ENCODE peak calls at places on chromosomes 5 and 9, in eight cellular contexts. One of them, this sample, is unnamed.

GRCh38 chr5:174825587-174825986 is 101.2 kb downstream of the MSX2 start:
- DNase-seq in fibroblast of lung: peak; percentile 66
- DNase-seq in OCI-M1: no peak
- DNase-seq in stimulated activated CD8-positive, alpha-beta memory T cell treated with anti-CD3 and anti-CD28 coated beads, Interleukin-4, amount 100 ng/mL, for 1 hour: no peak
- DNase-seq in putamen: no peak
- DNase-seq in colonic mucosa: no peak
- DNase-seq in activated T-cell treated with anti-CD3 and anti-CD28 coated beads for 48 hours: no peak
- DNase-seq in GM23338: no peak
- DNase-seq in this sample: no peak

GRCh38 chr5:16773990-16774389 is 157.2 kb upstream of the RETREG1 start:
- DNase-seq in fibroblast of lung: peak; percentile 21
- DNase-seq in OCI-M1: no peak
- DNase-seq in stimulated activated CD8-positive, alpha-beta memory T cell treated with anti-CD3 and anti-CD28 coated beads, Interleukin-4, amount 100 ng/mL, for 1 hour: no peak
- DNase-seq in putamen: no peak
- DNase-seq in colonic mucosa: no peak
- DNase-seq in activated T-cell treated with anti-CD3 and anti-CD28 coated beads for 48 hours: no peak
- DNase-seq in GM23338: no peak
- DNase-seq in this sample: no peak

GRCh38 chr5:167763772-167764171 is 527.7 kb upstream of the WWC1 start:
- DNase-seq in fibroblast of lung: no peak
- DNase-seq in OCI-M1: no peak
- DNase-seq in stimulated activated CD8-positive, alpha-beta memory T cell treated with anti-CD3 and anti-CD28 coated beads, Interleukin-4, amount 100 ng/mL, for 1 hour: no peak
- DNase-seq in putamen: peak; percentile 67
- DNase-seq in colonic mucosa: no peak
- DNase-seq in activated T-cell treated with anti-CD3 and anti-CD28 coated beads for 48 hours: no peak
- DNase-seq in GM23338: no peak
- DNase-seq in this sample: no peak

GRCh38 chr9:89591291-89592200 is 13.3 kb upstream of the GADD45G start:
- DNase-seq in fibroblast of lung: no peak
- DNase-seq in OCI-M1: no peak
- DNase-seq in stimulated activated CD8-positive, alpha-beta memory T cell treated with anti-CD3 and anti-CD28 coated beads, Interleukin-4, amount 100 ng/mL, for 1 hour: no peak
- DNase-seq in putamen: no peak
- DNase-seq in colonic mucosa: no peak
- DNase-seq in activated T-cell treated with anti-CD3 and anti-CD28 coated beads for 48 hours: no peak
- DNase-seq in GM23338: no peak
- DNase-seq in this sample: no peak

GRCh38 chr5:1500411-1501091 is 23.2 kb downstream of the LPCAT1 start:
- DNase-seq in fibroblast of lung: peak; percentile 44
- DNase-seq in OCI-M1: no peak
- DNase-seq in stimulated activated CD8-positive, alpha-beta memory T cell treated with anti-CD3 and anti-CD28 coated beads, Interleukin-4, amount 100 ng/mL, for 1 hour: no peak
- DNase-seq in putamen: peak; percentile 33
- DNase-seq in colonic mucosa: no peak
- DNase-seq in activated T-cell treated with anti-CD3 and anti-CD28 coated beads for 48 hours: no peak
- DNase-seq in GM23338: no peak
- DNase-seq in this sample: no peak

GRCh38 chr9:19876569-19877316 is 87.9 kb upstream of the SLC24A2 start:
- DNase-seq in fibroblast of lung: no peak
- DNase-seq in OCI-M1: no peak
- DNase-seq in stimulated activated CD8-positive, alpha-beta memory T cell treated with anti-CD3 and anti-CD28 coated beads, Interleukin-4, amount 100 ng/mL, for 1 hour: no peak
- DNase-seq in putamen: no peak
- DNase-seq in colonic mucosa: no peak
- DNase-seq in activated T-cell treated with anti-CD3 and anti-CD28 coated beads for 48 hours: no peak
- DNase-seq in GM23338: no peak
- DNase-seq in this sample: no peak

GRCh38 chr9:108445431-108446018 is 410.3 kb downstream of the ACTL7B start:
- DNase-seq in fibroblast of lung: no peak
- DNase-seq in OCI-M1: no peak
- DNase-seq in stimulated activated CD8-positive, alpha-beta memory T cell treated with anti-CD3 and anti-CD28 coated beads, Interleukin-4, amount 100 ng/mL, for 1 hour: no peak
- DNase-seq in putamen: peak; percentile 89
- DNase-seq in colonic mucosa: no peak
- DNase-seq in activated T-cell treated with anti-CD3 and anti-CD28 coated beads for 48 hours: no peak
- DNase-seq in GM23338: no peak
- DNase-seq in this sample: no peak

GRCh38 chr5:1765880-1766235 is 33.8 kb downstream of the MRPL36 start:
- DNase-seq in fibroblast of lung: no peak
- DNase-seq in OCI-M1: no peak
- DNase-seq in stimulated activated CD8-positive, alpha-beta memory T cell treated with anti-CD3 and anti-CD28 coated beads, Interleukin-4, amount 100 ng/mL, for 1 hour: no peak
- DNase-seq in putamen: no peak
- DNase-seq in colonic mucosa: no peak
- DNase-seq in activated T-cell treated with anti-CD3 and anti-CD28 coated beads for 48 hours: no peak
- DNase-seq in GM23338: no peak
- DNase-seq in this sample: no peak

GRCh38 chr9:22148876-22149637 is 140.0 kb upstream of the CDKN2B start:
- DNase-seq in fibroblast of lung: peak; percentile 81
- DNase-seq in OCI-M1: no peak
- DNase-seq in stimulated activated CD8-positive, alpha-beta memory T cell treated with anti-CD3 and anti-CD28 coated beads, Interleukin-4, amount 100 ng/mL, for 1 hour: no peak
- DNase-seq in putamen: no peak
- DNase-seq in colonic mucosa: no peak
- DNase-seq in activated T-cell treated with anti-CD3 and anti-CD28 coated beads for 48 hours: no peak
- DNase-seq in GM23338: no peak
- DNase-seq in this sample: no peak

GRCh38 chr5:38022621-38023020 is 182.8 kb upstream of the GDNF start:
- DNase-seq in fibroblast of lung: no peak
- DNase-seq in OCI-M1: no peak
- DNase-seq in stimulated activated CD8-positive, alpha-beta memory T cell treated with anti-CD3 and anti-CD28 coated beads, Interleukin-4, amount 100 ng/mL, for 1 hour: no peak
- DNase-seq in putamen: no peak
- DNase-seq in colonic mucosa: no peak
- DNase-seq in activated T-cell treated with anti-CD3 and anti-CD28 coated beads for 48 hours: no peak
- DNase-seq in GM23338: no peak
- DNase-seq in this sample: no peak

GRCh38 chr5:32283539-32284377 is 29.0 kb downstream of the MTMR12 start:
- DNase-seq in fibroblast of lung: no peak
- DNase-seq in OCI-M1: no peak
- DNase-seq in stimulated activated CD8-positive, alpha-beta memory T cell treated with anti-CD3 and anti-CD28 coated beads, Interleukin-4, amount 100 ng/mL, for 1 hour: no peak
- DNase-seq in putamen: no peak
- DNase-seq in colonic mucosa: no peak
- DNase-seq in activated T-cell treated with anti-CD3 and anti-CD28 coated beads for 48 hours: no peak
- DNase-seq in GM23338: no peak
- DNase-seq in this sample: no peak

GRCh38 chr9:95815153-95815552 is 60.3 kb upstream of the ERCC6L2 start:
- DNase-seq in fibroblast of lung: peak; percentile 86
- DNase-seq in OCI-M1: no peak
- DNase-seq in stimulated activated CD8-positive, alpha-beta memory T cell treated with anti-CD3 and anti-CD28 coated beads, Interleukin-4, amount 100 ng/mL, for 1 hour: no peak
- DNase-seq in putamen: no peak
- DNase-seq in colonic mucosa: no peak
- DNase-seq in activated T-cell treated with anti-CD3 and anti-CD28 coated beads for 48 hours: no peak
- DNase-seq in GM23338: no peak
- DNase-seq in this sample: no peak

GRCh38 chr5:142630927-142631539 is 54.9 kb downstream of the FGF1 start:
- DNase-seq in fibroblast of lung: no peak
- DNase-seq in OCI-M1: no peak
- DNase-seq in stimulated activated CD8-positive, alpha-beta memory T cell treated with anti-CD3 and anti-CD28 coated beads, Interleukin-4, amount 100 ng/mL, for 1 hour: no peak
- DNase-seq in putamen: no peak
- DNase-seq in colonic mucosa: no peak
- DNase-seq in activated T-cell treated with anti-CD3 and anti-CD28 coated beads for 48 hours: no peak
- DNase-seq in GM23338: no peak
- DNase-seq in this sample: no peak

GRCh38 chr9:121353246-121353975 is 16.6 kb downstream of the STOM start:
- DNase-seq in fibroblast of lung: no peak
- DNase-seq in OCI-M1: peak; percentile 76
- DNase-seq in stimulated activated CD8-positive, alpha-beta memory T cell treated with anti-CD3 and anti-CD28 coated beads, Interleukin-4, amount 100 ng/mL, for 1 hour: peak; percentile 42
- DNase-seq in putamen: no peak
- DNase-seq in colonic mucosa: no peak
- DNase-seq in activated T-cell treated with anti-CD3 and anti-CD28 coated beads for 48 hours: peak; percentile 11
- DNase-seq in GM23338: no peak
- DNase-seq in this sample: no peak

GRCh38 chr5:2754621-2755370 is 3.3 kb upstream of the IRX2 start:
- DNase-seq in fibroblast of lung: no peak
- DNase-seq in OCI-M1: no peak
- DNase-seq in stimulated activated CD8-positive, alpha-beta memory T cell treated with anti-CD3 and anti-CD28 coated beads, Interleukin-4, amount 100 ng/mL, for 1 hour: no peak
- DNase-seq in putamen: no peak
- DNase-seq in colonic mucosa: no peak
- DNase-seq in activated T-cell treated with anti-CD3 and anti-CD28 coated beads for 48 hours: no peak
- DNase-seq in GM23338: peak; percentile 58
- DNase-seq in this sample: no peak

GRCh38 chr9:14652729-14653377 is 40.4 kb downstream of the ZDHHC21 start:
- DNase-seq in fibroblast of lung: peak; percentile 52
- DNase-seq in OCI-M1: peak; percentile 53
- DNase-seq in stimulated activated CD8-positive, alpha-beta memory T cell treated with anti-CD3 and anti-CD28 coated beads, Interleukin-4, amount 100 ng/mL, for 1 hour: no peak
- DNase-seq in putamen: peak; percentile 14
- DNase-seq in colonic mucosa: no peak
- DNase-seq in activated T-cell treated with anti-CD3 and anti-CD28 coated beads for 48 hours: no peak
- DNase-seq in GM23338: peak; percentile 76
- DNase-seq in this sample: no peak

GRCh38 chr5:53783624-53784228 is 223.3 kb downstream of the NDUFS4 start:
- DNase-seq in fibroblast of lung: no peak
- DNase-seq in OCI-M1: no peak
- DNase-seq in stimulated activated CD8-positive, alpha-beta memory T cell treated with anti-CD3 and anti-CD28 coated beads, Interleukin-4, amount 100 ng/mL, for 1 hour: no peak
- DNase-seq in putamen: no peak
- DNase-seq in colonic mucosa: no peak
- DNase-seq in activated T-cell treated with anti-CD3 and anti-CD28 coated beads for 48 hours: no peak
- DNase-seq in GM23338: peak; percentile 11
- DNase-seq in this sample: no peak

GRCh38 chr5:170087168-170087817 is 18.4 kb upstream of the FOXI1 start:
- DNase-seq in fibroblast of lung: no peak
- DNase-seq in OCI-M1: peak; percentile 37
- DNase-seq in stimulated activated CD8-positive, alpha-beta memory T cell treated with anti-CD3 and anti-CD28 coated beads, Interleukin-4, amount 100 ng/mL, for 1 hour: no peak
- DNase-seq in putamen: no peak
- DNase-seq in colonic mucosa: no peak
- DNase-seq in activated T-cell treated with anti-CD3 and anti-CD28 coated beads for 48 hours: no peak
- DNase-seq in GM23338: no peak
- DNase-seq in this sample: no peak

GRCh38 chr9:136219276-136219675 is 14.3 kb upstream of the LHX3 start:
- DNase-seq in fibroblast of lung: peak; percentile 65
- DNase-seq in OCI-M1: no peak
- DNase-seq in stimulated activated CD8-positive, alpha-beta memory T cell treated with anti-CD3 and anti-CD28 coated beads, Interleukin-4, amount 100 ng/mL, for 1 hour: no peak
- DNase-seq in putamen: no peak
- DNase-seq in colonic mucosa: no peak
- DNase-seq in activated T-cell treated with anti-CD3 and anti-CD28 coated beads for 48 hours: no peak
- DNase-seq in GM23338: no peak
- DNase-seq in this sample: no peak

GRCh38 chr9:89481161-89481915 is 16.6 kb downstream of the SEMA4D start:
- DNase-seq in fibroblast of lung: no peak
- DNase-seq in OCI-M1: no peak
- DNase-seq in stimulated activated CD8-positive, alpha-beta memory T cell treated with anti-CD3 and anti-CD28 coated beads, Interleukin-4, amount 100 ng/mL, for 1 hour: no peak
- DNase-seq in putamen: no peak
- DNase-seq in colonic mucosa: no peak
- DNase-seq in activated T-cell treated with anti-CD3 and anti-CD28 coated beads for 48 hours: no peak
- DNase-seq in GM23338: no peak
- DNase-seq in this sample: no peak

GRCh38 chr9:94847486-94847885 is 121.0 kb downstream of the AOPEP start:
- DNase-seq in fibroblast of lung: peak; percentile 56
- DNase-seq in OCI-M1: no peak
- DNase-seq in stimulated activated CD8-positive, alpha-beta memory T cell treated with anti-CD3 and anti-CD28 coated beads, Interleukin-4, amount 100 ng/mL, for 1 hour: no peak
- DNase-seq in putamen: no peak
- DNase-seq in colonic mucosa: no peak
- DNase-seq in activated T-cell treated with anti-CD3 and anti-CD28 coated beads for 48 hours: no peak
- DNase-seq in GM23338: no peak
- DNase-seq in this sample: no peak

GRCh38 chr5:126499742-126500396 is 76.7 kb downstream of the GRAMD2B start:
- DNase-seq in fibroblast of lung: peak; percentile 14
- DNase-seq in OCI-M1: peak; percentile 51
- DNase-seq in stimulated activated CD8-positive, alpha-beta memory T cell treated with anti-CD3 and anti-CD28 coated beads, Interleukin-4, amount 100 ng/mL, for 1 hour: no peak
- DNase-seq in putamen: no peak
- DNase-seq in colonic mucosa: peak; percentile 26
- DNase-seq in activated T-cell treated with anti-CD3 and anti-CD28 coated beads for 48 hours: no peak
- DNase-seq in GM23338: peak; percentile 88
- DNase-seq in this sample: no peak

GRCh38 chr5:59793000-59793399 is 100.5 kb downstream of the PDE4D start:
- DNase-seq in fibroblast of lung: peak; percentile 91
- DNase-seq in OCI-M1: no peak
- DNase-seq in stimulated activated CD8-positive, alpha-beta memory T cell treated with anti-CD3 and anti-CD28 coated beads, Interleukin-4, amount 100 ng/mL, for 1 hour: no peak
- DNase-seq in putamen: no peak
- DNase-seq in colonic mucosa: peak; percentile 19
- DNase-seq in activated T-cell treated with anti-CD3 and anti-CD28 coated beads for 48 hours: no peak
- DNase-seq in GM23338: no peak
- DNase-seq in this sample: no peak

GRCh38 chr5:155728146-155728856 is 598.7 kb upstream of the SGCD start:
- DNase-seq in fibroblast of lung: peak; percentile 15
- DNase-seq in OCI-M1: no peak
- DNase-seq in stimulated activated CD8-positive, alpha-beta memory T cell treated with anti-CD3 and anti-CD28 coated beads, Interleukin-4, amount 100 ng/mL, for 1 hour: no peak
- DNase-seq in putamen: peak; percentile 38
- DNase-seq in colonic mucosa: peak; percentile 37
- DNase-seq in activated T-cell treated with anti-CD3 and anti-CD28 coated beads for 48 hours: no peak
- DNase-seq in GM23338: peak; percentile 72
- DNase-seq in this sample: no peak

GRCh38 chr5:59637878-59638580 is 255.5 kb downstream of the PDE4D start:
- DNase-seq in fibroblast of lung: no peak
- DNase-seq in OCI-M1: no peak
- DNase-seq in stimulated activated CD8-positive, alpha-beta memory T cell treated with anti-CD3 and anti-CD28 coated beads, Interleukin-4, amount 100 ng/mL, for 1 hour: no peak
- DNase-seq in putamen: no peak
- DNase-seq in colonic mucosa: no peak
- DNase-seq in activated T-cell treated with anti-CD3 and anti-CD28 coated beads for 48 hours: no peak
- DNase-seq in GM23338: no peak
- DNase-seq in this sample: no peak

GRCh38 chr5:160169326-160169725 is 50.1 kb upstream of the PWWP2A start:
- DNase-seq in fibroblast of lung: peak; percentile 78
- DNase-seq in OCI-M1: no peak
- DNase-seq in stimulated activated CD8-positive, alpha-beta memory T cell treated with anti-CD3 and anti-CD28 coated beads, Interleukin-4, amount 100 ng/mL, for 1 hour: no peak
- DNase-seq in putamen: no peak
- DNase-seq in colonic mucosa: no peak
- DNase-seq in activated T-cell treated with anti-CD3 and anti-CD28 coated beads for 48 hours: no peak
- DNase-seq in GM23338: no peak
- DNase-seq in this sample: no peak

GRCh38 chr9:100884518-100884917 is 144.0 kb upstream of the PLPPR1 start:
- DNase-seq in fibroblast of lung: no peak
- DNase-seq in OCI-M1: no peak
- DNase-seq in stimulated activated CD8-positive, alpha-beta memory T cell treated with anti-CD3 and anti-CD28 coated beads, Interleukin-4, amount 100 ng/mL, for 1 hour: no peak
- DNase-seq in putamen: peak; percentile 8
- DNase-seq in colonic mucosa: no peak
- DNase-seq in activated T-cell treated with anti-CD3 and anti-CD28 coated beads for 48 hours: no peak
- DNase-seq in GM23338: peak; percentile 16
- DNase-seq in this sample: no peak

GRCh38 chr5:154364845-154365244 is 81.0 kb upstream of the SAP30L start:
- DNase-seq in fibroblast of lung: no peak
- DNase-seq in OCI-M1: no peak
- DNase-seq in stimulated activated CD8-positive, alpha-beta memory T cell treated with anti-CD3 and anti-CD28 coated beads, Interleukin-4, amount 100 ng/mL, for 1 hour: no peak
- DNase-seq in putamen: no peak
- DNase-seq in colonic mucosa: no peak
- DNase-seq in activated T-cell treated with anti-CD3 and anti-CD28 coated beads for 48 hours: no peak
- DNase-seq in GM23338: no peak
- DNase-seq in this sample: no peak

GRCh38 chr9:113616716-113617496 is 153.4 kb downstream of the RGS3 start:
- DNase-seq in fibroblast of lung: no peak
- DNase-seq in OCI-M1: no peak
- DNase-seq in stimulated activated CD8-positive, alpha-beta memory T cell treated with anti-CD3 and anti-CD28 coated beads, Interleukin-4, amount 100 ng/mL, for 1 hour: no peak
- DNase-seq in putamen: no peak
- DNase-seq in colonic mucosa: no peak
- DNase-seq in activated T-cell treated with anti-CD3 and anti-CD28 coated beads for 48 hours: no peak
- DNase-seq in GM23338: no peak
- DNase-seq in this sample: no peak

GRCh38 chr5:1048861-1049838 is 40.5 kb downstream of the NKD2 start:
- DNase-seq in fibroblast of lung: no peak
- DNase-seq in OCI-M1: no peak
- DNase-seq in stimulated activated CD8-positive, alpha-beta memory T cell treated with anti-CD3 and anti-CD28 coated beads, Interleukin-4, amount 100 ng/mL, for 1 hour: no peak
- DNase-seq in putamen: no peak
- DNase-seq in colonic mucosa: no peak
- DNase-seq in activated T-cell treated with anti-CD3 and anti-CD28 coated beads for 48 hours: no peak
- DNase-seq in GM23338: no peak
- DNase-seq in this sample: no peak

GRCh38 chr9:110255417-110256141 is 728 bp downstream of the TXN start:
- DNase-seq in fibroblast of lung: peak; percentile 53
- DNase-seq in OCI-M1: peak; percentile 62
- DNase-seq in stimulated activated CD8-positive, alpha-beta memory T cell treated with anti-CD3 and anti-CD28 coated beads, Interleukin-4, amount 100 ng/mL, for 1 hour: no peak
- DNase-seq in putamen: peak; percentile 25
- DNase-seq in colonic mucosa: peak; percentile 80
- DNase-seq in activated T-cell treated with anti-CD3 and anti-CD28 coated beads for 48 hours: peak; percentile 58
- DNase-seq in GM23338: peak; percentile 51
- DNase-seq in this sample: peak; percentile 7

GRCh38 chr5:107467137-107467932 is 203.4 kb downstream of the EFNA5 start:
- DNase-seq in fibroblast of lung: no peak
- DNase-seq in OCI-M1: no peak
- DNase-seq in stimulated activated CD8-positive, alpha-beta memory T cell treated with anti-CD3 and anti-CD28 coated beads, Interleukin-4, amount 100 ng/mL, for 1 hour: no peak
- DNase-seq in putamen: no peak
- DNase-seq in colonic mucosa: peak; percentile 46
- DNase-seq in activated T-cell treated with anti-CD3 and anti-CD28 coated beads for 48 hours: no peak
- DNase-seq in GM23338: no peak
- DNase-seq in this sample: no peak

GRCh38 chr9:135215571-135216161 is 128.2 kb downstream of the OLFM1 start:
- DNase-seq in fibroblast of lung: no peak
- DNase-seq in OCI-M1: no peak
- DNase-seq in stimulated activated CD8-positive, alpha-beta memory T cell treated with anti-CD3 and anti-CD28 coated beads, Interleukin-4, amount 100 ng/mL, for 1 hour: no peak
- DNase-seq in putamen: no peak
- DNase-seq in colonic mucosa: no peak
- DNase-seq in activated T-cell treated with anti-CD3 and anti-CD28 coated beads for 48 hours: no peak
- DNase-seq in GM23338: no peak
- DNase-seq in this sample: peak; percentile 6

GRCh38 chr9:129549684-129550083 is 71.2 kb downstream of the C9orf50 start:
- DNase-seq in fibroblast of lung: peak; percentile 52
- DNase-seq in OCI-M1: no peak
- DNase-seq in stimulated activated CD8-positive, alpha-beta memory T cell treated with anti-CD3 and anti-CD28 coated beads, Interleukin-4, amount 100 ng/mL, for 1 hour: no peak
- DNase-seq in putamen: no peak
- DNase-seq in colonic mucosa: no peak
- DNase-seq in activated T-cell treated with anti-CD3 and anti-CD28 coated beads for 48 hours: no peak
- DNase-seq in GM23338: no peak
- DNase-seq in this sample: no peak